ENCODE peak calls at places on chromosomes 5 and 9, in seven cellular contexts. J is head of caudate nucleus; B is effector memory CD8-positive, alpha-beta T cell; G is hippocampal formation; M is NCI-H1417; T is HT1080; W is globus pallidus. D is an unnamed sample.

GRCh38 chr5:102099766-102100331 is 196.2 kb downstream of the SLCO4C1 start:
- DNase-seq in B (no peak), T (no peak), G (no peak), J (no peak), W (no peak), M (no peak), D (no peak)

GRCh38 chr9:1707291-1707690 is 307.9 kb upstream of the SMARCA2 start:
- DNase-seq in J (no peak), B (no peak), M (no peak), T (no peak), W (no peak), G (no peak), D (no peak)

GRCh38 chr9:117365438-117365837 is 49.4 kb downstream of the ASTN2 start:
- DNase-seq in B (no peak), M (no peak), W (no peak), T (no peak), G (no peak), J (no peak), D (no peak)

GRCh38 chr5:40093550-40093949 is 586.2 kb upstream of the PTGER4 start:
- DNase-seq in B (no peak), W (no peak), J (no peak), M (no peak), T (no peak), G (no peak), D (no peak)

GRCh38 chr9:113507256-113507655 is 43.7 kb downstream of the RGS3 start:
- DNase-seq in G (no peak), J (no peak), B (no peak), T (no peak), M (no peak), W (no peak), D (no peak)

GRCh38 chr9:130331573-130331972 is 66.0 kb downstream of the HMCN2 start:
- DNase-seq in T (peak; percentile 29), W (no peak), G (no peak), M (no peak), B (no peak), J (no peak), D (no peak)

GRCh38 chr5:170408866-170409265 is 19.7 kb upstream of the KCNMB1 start:
- DNase-seq in T (no peak), M (no peak), G (no peak), B (no peak), W (no peak), J (no peak), D (no peak)

GRCh38 chr5:10264569-10264968 is 14.5 kb downstream of the CCT5 start:
- DNase-seq in G (no peak), W (no peak), B (no peak), J (no peak), M (no peak), T (no peak), D (no peak)

GRCh38 chr5:172454355-172455086 is at the start of gene SH3PXD2B:
- DNase-seq in W (no peak), T (peak; percentile 47), G (peak; percentile 71), J (peak; percentile 66), M (peak; percentile 54), B (peak; percentile 42), D (no peak)

GRCh38 chr9:130028493-130029222 is 14.3 kb downstream of the FNBP1 start:
- DNase-seq in J (no peak), G (no peak), M (no peak), B (no peak), W (no peak), T (no peak), D (no peak)

GRCh38 chr5:82538339-82539034 is 260.3 kb upstream of the RPS23 start:
- DNase-seq in W (no peak), G (no peak), J (no peak), T (no peak), B (no peak), M (no peak), D (no peak)

GRCh38 chr9:95807326-95807947 is 68.1 kb upstream of the ERCC6L2 start:
- DNase-seq in B (no peak), W (no peak), M (no peak), T (no peak), J (no peak), G (no peak), D (no peak)

GRCh38 chr5:6763191-6763590 is 50.0 kb downstream of the TENT4A start:
- DNase-seq in T (no peak), M (no peak), W (no peak), G (no peak), J (no peak), B (no peak), D (no peak)

GRCh38 chr9:108852089-108852488 is 3.7 kb downstream of the ACTL7B start:
- DNase-seq in T (no peak), W (no peak), G (no peak), J (no peak), B (no peak), M (no peak), D (no peak)

GRCh38 chr9:15642369-15642962 is 89.6 kb downstream of the CCDC171 start:
- DNase-seq in M (no peak), G (no peak), B (no peak), J (no peak), W (peak; percentile 16), T (peak; percentile 13), D (no peak)

GRCh38 chr5:33631786-33632185 is 191.0 kb downstream of the TARS1 start:
- DNase-seq in T (peak; percentile 75), W (no peak), G (no peak), B (no peak), J (no peak), M (no peak), D (no peak)

GRCh38 chr9:35538361-35539234 is 48.7 kb downstream of the RUSC2 start:
- DNase-seq in T (no peak), M (no peak), G (peak; percentile 82), J (peak; percentile 87), W (peak; percentile 92), B (no peak), D (no peak)

GRCh38 chr9:111386386-111386785 is 56.4 kb upstream of the OR2K2 start:
- DNase-seq in M (no peak), T (no peak), J (no peak), B (no peak), W (no peak), G (no peak), D (no peak)

GRCh38 chr5:138082033-138082432 is 1.8 kb upstream of the WNT8A start:
- DNase-seq in G (no peak), M (no peak), W (no peak), B (no peak), T (no peak), J (no peak), D (no peak)

GRCh38 chr5:58244819-58245478 is 214.9 kb downstream of the PLK2 start:
- DNase-seq in G (no peak), B (no peak), J (no peak), M (no peak), T (no peak), W (no peak), D (no peak)

GRCh38 chr5:173707392-173707791 is 90.9 kb upstream of the BOD1 start:
- DNase-seq in B (no peak), J (peak; percentile 18), T (no peak), M (no peak), G (no peak), W (peak; percentile 29), D (no peak)

GRCh38 chr9:126690431-126691051 is 76.8 kb downstream of the LMX1B start:
- DNase-seq in J (no peak), M (peak; percentile 34), W (no peak), G (no peak), T (no peak), B (peak; percentile 49), D (no peak)

GRCh38 chr9:33170464-33171156 is 3.5 kb upstream of the B4GALT1 start:
- DNase-seq in B (peak; percentile 31), G (peak; percentile 17), W (peak; percentile 41), T (peak; percentile 44), M (peak; percentile 5), J (peak; percentile 32), D (no peak)

GRCh38 chr5:57494104-57495098 is 11.8 kb upstream of the ACTBL2 start:
- DNase-seq in W (no peak), T (peak; percentile 94), B (no peak), G (no peak), M (no peak), J (no peak), D (no peak)

GRCh38 chr5:56508249-56508648 is 275.1 kb upstream of the ANKRD55 start:
- DNase-seq in G (no peak), W (no peak), T (no peak), B (no peak), J (no peak), M (no peak), D (no peak)

GRCh38 chr5:102578362-102578761 is 79.6 kb upstream of the SLCO6A1 start:
- DNase-seq in M (no peak), J (no peak), T (no peak), B (no peak), W (no peak), G (no peak), D (no peak)

GRCh38 chr9:104774831-104775573 is 11.1 kb downstream of the NIPSNAP3B start:
- DNase-seq in G (no peak), B (no peak), J (no peak), M (no peak), W (peak; percentile 37), T (no peak), D (no peak)

GRCh38 chr5:110165366-110165765 is 475.6 kb downstream of the MAN2A1 start:
- DNase-seq in B (no peak), G (no peak), M (no peak), T (no peak), W (no peak), J (no peak), D (no peak)

GRCh38 chr9:105443121-105443520 is 4.7 kb upstream of the FSD1L start:
- DNase-seq in B (no peak), T (no peak), W (peak; percentile 51), J (no peak), M (no peak), G (no peak), D (no peak)

GRCh38 chr5:169637085-169637855 is at the start of gene DOCK2:
- DNase-seq in G (peak; percentile 33), B (peak; percentile 54), M (no peak), T (no peak), J (peak; percentile 31), W (peak; percentile 30), D (peak; percentile 42)

GRCh38 chr9:88477300-88477751 is 57.7 kb upstream of the NXNL2 start:
- DNase-seq in M (no peak), G (no peak), T (peak; percentile 97), W (no peak), J (no peak), B (no peak), D (no peak)